ENCODE peak calls at places on chromosome 9, in seven cellular contexts. One of them, this sample, is unnamed.

GRCh38 chr9:19028835-19029451 is 4.1 kb downstream of the SAXO1 start:
- DNase-seq in nucleus accumbens: no peak
- DNase-seq in COR-L47: peak
- DNase-seq in cardiac muscle cell: peak
- DNase-seq in HCEC 1CT: peak
- DNase-seq in H9: peak
- DNase-seq in stimulated activated CD8-positive, alpha-beta memory T cell treated with anti-CD3 and anti-CD28 coated beads, Interleukin-15, amount 100 ng/mL, for 4 hours: no peak
- DNase-seq in this sample: peak

GRCh38 chr9:82673201-82673600 is 389.7 kb downstream of the RASEF start:
- DNase-seq in cardiac muscle cell: no peak
- DNase-seq in nucleus accumbens: no peak
- DNase-seq in H9: no peak
- DNase-seq in COR-L47: no peak
- DNase-seq in HCEC 1CT: no peak
- DNase-seq in stimulated activated CD8-positive, alpha-beta memory T cell treated with anti-CD3 and anti-CD28 coated beads, Interleukin-15, amount 100 ng/mL, for 4 hours: no peak
- DNase-seq in this sample: no peak

GRCh38 chr9:134891016-134891589 is 10.5 kb downstream of the FCN2 start:
- DNase-seq in nucleus accumbens: no peak
- DNase-seq in H9: no peak
- DNase-seq in COR-L47: no peak
- DNase-seq in cardiac muscle cell: no peak
- DNase-seq in stimulated activated CD8-positive, alpha-beta memory T cell treated with anti-CD3 and anti-CD28 coated beads, Interleukin-15, amount 100 ng/mL, for 4 hours: no peak
- DNase-seq in HCEC 1CT: no peak
- DNase-seq in this sample: no peak

GRCh38 chr9:116060631-116061030 is 93.0 kb upstream of the PAPPA start:
- DNase-seq in COR-L47: no peak
- DNase-seq in nucleus accumbens: no peak
- DNase-seq in H9: no peak
- DNase-seq in stimulated activated CD8-positive, alpha-beta memory T cell treated with anti-CD3 and anti-CD28 coated beads, Interleukin-15, amount 100 ng/mL, for 4 hours: no peak
- DNase-seq in HCEC 1CT: no peak
- DNase-seq in cardiac muscle cell: no peak
- DNase-seq in this sample: no peak

GRCh38 chr9:24095246-24095645 is 269.2 kb upstream of the ELAVL2 start:
- DNase-seq in nucleus accumbens: no peak
- DNase-seq in stimulated activated CD8-positive, alpha-beta memory T cell treated with anti-CD3 and anti-CD28 coated beads, Interleukin-15, amount 100 ng/mL, for 4 hours: no peak
- DNase-seq in HCEC 1CT: no peak
- DNase-seq in COR-L47: no peak
- DNase-seq in cardiac muscle cell: no peak
- DNase-seq in H9: no peak
- DNase-seq in this sample: no peak

GRCh38 chr9:114289106-114289505 is 33.8 kb upstream of the ORM1 start:
- DNase-seq in COR-L47: no peak
- DNase-seq in HCEC 1CT: no peak
- DNase-seq in stimulated activated CD8-positive, alpha-beta memory T cell treated with anti-CD3 and anti-CD28 coated beads, Interleukin-15, amount 100 ng/mL, for 4 hours: no peak
- DNase-seq in nucleus accumbens: no peak
- DNase-seq in H9: peak
- DNase-seq in cardiac muscle cell: no peak
- DNase-seq in this sample: no peak

GRCh38 chr9:18985464-18985951 is 47.5 kb downstream of the SAXO1 start:
- DNase-seq in cardiac muscle cell: no peak
- DNase-seq in HCEC 1CT: no peak
- DNase-seq in H9: no peak
- DNase-seq in nucleus accumbens: no peak
- DNase-seq in COR-L47: no peak
- DNase-seq in stimulated activated CD8-positive, alpha-beta memory T cell treated with anti-CD3 and anti-CD28 coated beads, Interleukin-15, amount 100 ng/mL, for 4 hours: no peak
- DNase-seq in this sample: no peak

GRCh38 chr9:86732514-86732913 is 214.8 kb downstream of the GAS1 start:
- DNase-seq in HCEC 1CT: peak
- DNase-seq in cardiac muscle cell: no peak
- DNase-seq in COR-L47: no peak
- DNase-seq in H9: no peak
- DNase-seq in nucleus accumbens: no peak
- DNase-seq in stimulated activated CD8-positive, alpha-beta memory T cell treated with anti-CD3 and anti-CD28 coated beads, Interleukin-15, amount 100 ng/mL, for 4 hours: no peak
- DNase-seq in this sample: no peak

GRCh38 chr9:33040792-33041458 is 15.9 kb downstream of the DNAJA1 start:
- DNase-seq in nucleus accumbens: no peak
- DNase-seq in HCEC 1CT: no peak
- DNase-seq in H9: no peak
- DNase-seq in stimulated activated CD8-positive, alpha-beta memory T cell treated with anti-CD3 and anti-CD28 coated beads, Interleukin-15, amount 100 ng/mL, for 4 hours: no peak
- DNase-seq in cardiac muscle cell: no peak
- DNase-seq in COR-L47: no peak
- DNase-seq in this sample: no peak

GRCh38 chr9:35793461-35793860 is 2.1 kb downstream of the NPR2 start:
- DNase-seq in HCEC 1CT: no peak
- DNase-seq in stimulated activated CD8-positive, alpha-beta memory T cell treated with anti-CD3 and anti-CD28 coated beads, Interleukin-15, amount 100 ng/mL, for 4 hours: no peak
- DNase-seq in cardiac muscle cell: no peak
- DNase-seq in COR-L47: no peak
- DNase-seq in nucleus accumbens: no peak
- DNase-seq in H9: no peak
- DNase-seq in this sample: no peak

GRCh38 chr9:91502913-91503649 is 79.4 kb upstream of the NFIL3 start:
- DNase-seq in HCEC 1CT: no peak
- DNase-seq in nucleus accumbens: no peak
- DNase-seq in stimulated activated CD8-positive, alpha-beta memory T cell treated with anti-CD3 and anti-CD28 coated beads, Interleukin-15, amount 100 ng/mL, for 4 hours: no peak
- DNase-seq in H9: no peak
- DNase-seq in cardiac muscle cell: no peak
- DNase-seq in COR-L47: no peak
- DNase-seq in this sample: no peak

GRCh38 chr9:98369471-98369870 is 114.0 kb upstream of the TBC1D2 start:
- DNase-seq in nucleus accumbens: no peak
- DNase-seq in HCEC 1CT: no peak
- DNase-seq in cardiac muscle cell: no peak
- DNase-seq in stimulated activated CD8-positive, alpha-beta memory T cell treated with anti-CD3 and anti-CD28 coated beads, Interleukin-15, amount 100 ng/mL, for 4 hours: no peak
- DNase-seq in H9: no peak
- DNase-seq in COR-L47: no peak
- DNase-seq in this sample: no peak

GRCh38 chr9:93079371-93079770 is 16.6 kb upstream of the CARD19 start:
- DNase-seq in COR-L47: no peak
- DNase-seq in cardiac muscle cell: no peak
- DNase-seq in HCEC 1CT: no peak
- DNase-seq in H9: no peak
- DNase-seq in nucleus accumbens: no peak
- DNase-seq in stimulated activated CD8-positive, alpha-beta memory T cell treated with anti-CD3 and anti-CD28 coated beads, Interleukin-15, amount 100 ng/mL, for 4 hours: no peak
- DNase-seq in this sample: no peak

GRCh38 chr9:128005938-128006337 is 25.1 kb upstream of the EEIG1 start:
- DNase-seq in nucleus accumbens: no peak
- DNase-seq in cardiac muscle cell: no peak
- DNase-seq in HCEC 1CT: no peak
- DNase-seq in COR-L47: no peak
- DNase-seq in stimulated activated CD8-positive, alpha-beta memory T cell treated with anti-CD3 and anti-CD28 coated beads, Interleukin-15, amount 100 ng/mL, for 4 hours: no peak
- DNase-seq in H9: no peak
- DNase-seq in this sample: no peak

GRCh38 chr9:135692410-135692809 is 6.9 kb downstream of the SOHLH1 start:
- DNase-seq in nucleus accumbens: no peak
- DNase-seq in stimulated activated CD8-positive, alpha-beta memory T cell treated with anti-CD3 and anti-CD28 coated beads, Interleukin-15, amount 100 ng/mL, for 4 hours: no peak
- DNase-seq in COR-L47: no peak
- DNase-seq in cardiac muscle cell: no peak
- DNase-seq in H9: no peak
- DNase-seq in HCEC 1CT: no peak
- DNase-seq in this sample: no peak

GRCh38 chr9:128160603-128160987 is 530 bp downstream of the BBLN start:
- DNase-seq in COR-L47: peak
- DNase-seq in HCEC 1CT: no peak
- DNase-seq in stimulated activated CD8-positive, alpha-beta memory T cell treated with anti-CD3 and anti-CD28 coated beads, Interleukin-15, amount 100 ng/mL, for 4 hours: peak
- DNase-seq in cardiac muscle cell: no peak
- DNase-seq in H9: no peak
- DNase-seq in nucleus accumbens: no peak
- DNase-seq in this sample: peak

GRCh38 chr9:20659474-20659962 is 24.5 kb upstream of the FOCAD start:
- DNase-seq in cardiac muscle cell: no peak
- DNase-seq in COR-L47: no peak
- DNase-seq in stimulated activated CD8-positive, alpha-beta memory T cell treated with anti-CD3 and anti-CD28 coated beads, Interleukin-15, amount 100 ng/mL, for 4 hours: no peak
- DNase-seq in nucleus accumbens: no peak
- DNase-seq in HCEC 1CT: no peak
- DNase-seq in H9: no peak
- DNase-seq in this sample: no peak

GRCh38 chr9:110351009-110351467 is 13.4 kb upstream of the TXNDC8 start:
- DNase-seq in stimulated activated CD8-positive, alpha-beta memory T cell treated with anti-CD3 and anti-CD28 coated beads, Interleukin-15, amount 100 ng/mL, for 4 hours: no peak
- DNase-seq in COR-L47: no peak
- DNase-seq in H9: no peak
- DNase-seq in HCEC 1CT: peak
- DNase-seq in cardiac muscle cell: no peak
- DNase-seq in nucleus accumbens: no peak
- DNase-seq in this sample: peak

This sample was measured in erythroblast.